ENCODE peak calls at places on chromosomes 6 and 20, in five cellular contexts. M is HuH-7.5; H is endothelial cell; V is stimulated activated CD4-positive, alpha-beta T cell treated with anti-CD3 and anti-CD28 coated beads, TNF-alpha, amount 100 ng/mL, for 4 hours; O is astrocyte of the cerebellum. D is an unnamed sample.

GRCh38 chr6:18501313-18502013 is 114.3 kb downstream of the RNF144B start:
- DNase-seq in O (peak; percentile 42), M (no peak), V (no peak), H (no peak), D (peak; percentile 1)

GRCh38 chr6:32946893-32947292 is 6.0 kb downstream of the HLA-DMA start:
- DNase-seq in O (no peak), V (no peak), M (no peak), H (no peak), D (no peak)

GRCh38 chr20:4068708-4069107 is 53.4 kb upstream of the RNF24 start:
- DNase-seq in H (no peak), V (no peak), O (no peak), M (no peak), D (no peak)

GRCh38 chr6:157586088-157586414 is 205.1 kb downstream of the ZDHHC14 start:
- DNase-seq in V (no peak), O (no peak), H (no peak), M (no peak), D (peak; percentile 79)

GRCh38 chr6:75874224-75874623 is 125.2 kb downstream of the MYO6 start:
- DNase-seq in H (no peak), O (no peak), V (no peak), M (no peak), D (no peak)

GRCh38 chr6:17012421-17013225 is 89.2 kb upstream of the STMND1 start:
- DNase-seq in M (peak; percentile 20), H (peak; percentile 26), V (no peak), O (no peak), D (no peak)

GRCh38 chr6:43666181-43666920 is 21.2 kb downstream of the MRPS18A start:
- DNase-seq in O (no peak), M (no peak), V (no peak), H (no peak), D (no peak)

GRCh38 chr6:12958052-12958706 is 241.6 kb downstream of the PHACTR1 start:
- DNase-seq in O (no peak), V (no peak), H (no peak), M (no peak), D (no peak)

GRCh38 chr6:56764081-56764566 is 121.4 kb upstream of the DST start:
- DNase-seq in V (no peak), H (peak; percentile 21), M (peak; percentile 24), O (no peak), D (no peak)

GRCh38 chr6:137690029-137690428 is 177.0 kb upstream of the TNFAIP3 start:
- DNase-seq in H (no peak), M (no peak), O (no peak), V (no peak), D (no peak)

GRCh38 chr6:17923401-17923863 is 64.0 kb downstream of the KIF13A start:
- DNase-seq in M (no peak), V (no peak), H (no peak), O (no peak), D (no peak)

GRCh38 chr20:52889225-52889624 is 82.9 kb upstream of the TSHZ2 start:
- DNase-seq in M (no peak), O (peak; percentile 16), H (no peak), V (no peak), D (no peak)

GRCh38 chr20:51195419-51195901 is 172.6 kb upstream of the KCNG1 start:
- DNase-seq in O (peak; percentile 88), V (no peak), H (no peak), M (no peak), D (no peak)

GRCh38 chr6:110567957-110568696 is 91.7 kb upstream of the SLC22A16 start:
- DNase-seq in V (no peak), M (no peak), H (no peak), O (no peak), D (no peak)

GRCh38 chr6:110513001-110513400 is 36.6 kb upstream of the SLC22A16 start:
- DNase-seq in H (no peak), O (peak; percentile 47), V (no peak), M (no peak), D (no peak)

GRCh38 chr6:125124250-125124777 is 29.3 kb upstream of the TPD52L1 start:
- DNase-seq in V (no peak), O (no peak), H (no peak), M (no peak), D (no peak)

D was measured in smooth muscle cell of the brain vasculature.